ENCODE peak calls at places on chromosomes 6 and 20, in five cellular contexts. Y, C, K, F and X are unnamed samples.

GRCh38 chr20:16939051-16939450 is 190.9 kb downstream of the OTOR start:
- DNase-seq in Y (no peak), C (no peak), K (no peak), F (no peak), X (no peak)

GRCh38 chr6:134908906-134909516 is 40.9 kb downstream of the ALDH8A1 start:
- DNase-seq in Y (peak), C (no peak), K (peak), F (no peak), X (no peak)

GRCh38 chr20:29878777-29879442 is 1378.6 kb upstream of the DEFB115 start:
- DNase-seq in Y (no peak), C (no peak), K (no peak), F (no peak), X (no peak)

GRCh38 chr6:155782320-155782730 is 326.7 kb upstream of the NOX3 start:
- DNase-seq in Y (peak), C (no peak), K (peak), F (no peak), X (no peak)

GRCh38 chr6:128508588-128509296 is 11.7 kb downstream of the PTPRK start:
- DNase-seq in Y (peak), C (no peak), K (peak), F (no peak), X (no peak)

GRCh38 chr20:44384423-44385027 is 29.0 kb downstream of the HNF4A start:
- DNase-seq in Y (peak), C (peak), K (no peak), F (peak), X (peak)

GRCh38 chr6:132527791-132528190 is 10.3 kb upstream of the TAAR9 start:
- DNase-seq in Y (no peak), C (no peak), K (no peak), F (no peak), X (no peak)

GRCh38 chr20:33789109-33789857 is 21.9 kb upstream of the CHMP4B start:
- DNase-seq in Y (peak), C (no peak), K (peak), F (no peak), X (no peak)

GRCh38 chr20:2873747-2874041 is 413 bp downstream of the PTPRA start:
- DNase-seq in Y (no peak), C (peak), K (no peak), F (peak), X (peak)

GRCh38 chr6:95599691-95600090 is 22.4 kb downstream of the MANEA start:
- DNase-seq in Y (no peak), C (no peak), K (no peak), F (no peak), X (no peak)

GRCh38 chr20:326645-327031 is 1.3 kb downstream of the SOX12 start:
- DNase-seq in Y (no peak), C (no peak), K (peak), F (no peak), X (no peak)